ENCODE peak calls at places on chromosome 16, in nine cellular contexts. V is SK-N-SH, M is A549, B is GM12878, N is K562, D is endothelial cell of umbilical vein, Q is NB4, A is HepG2, Z is WTC11. J is an unnamed sample.

GRCh38 chr16:85259115-85259830 is 147.0 kb upstream of the CIBAR2 start:
- DNase-seq in V (no peak), M (no peak), B (no peak), N (no peak), D (no peak), Q (no peak), A (no peak), Z (no peak), J (no peak)

GRCh38 chr16:85395913-85396878 is 216.9 kb upstream of the GSE1 start:
- DNase-seq in V (peak), M (no peak), B (no peak), N (no peak), D (peak), Q (peak), A (no peak), Z (peak), J (no peak)

GRCh38 chr16:9138731-9139501 is 47.5 kb downstream of the HAPSTR1 start:
- DNase-seq in V (peak), M (peak), B (no peak), N (peak), D (peak), Q (peak), A (peak), Z (peak), J (peak)

GRCh38 chr16:89693289-89693731 is 6.8 kb downstream of the CDK10 start:
- DNase-seq in V (no peak), M (no peak), B (no peak), N (no peak), D (no peak), Q (no peak), A (no peak), Z (no peak), J (no peak)

GRCh38 chr16:35210681-35211433 is 1751.4 kb downstream of the TP53TG3F start:
- DNase-seq in V (no peak), M (no peak), B (no peak), N (no peak), D (no peak), Q (no peak), A (no peak), Z (no peak), J (no peak)

GRCh38 chr16:18788828-18789514 is 1.2 kb downstream of the RPS15A start:
- DNase-seq in V (no peak), M (no peak), B (no peak), N (no peak), D (peak), Q (no peak), A (no peak), Z (no peak), J (no peak)

GRCh38 chr16:4945560-4946502 is 8.9 kb upstream of the PPL start:
- DNase-seq in V (no peak), M (peak), B (no peak), N (no peak), D (no peak), Q (peak), A (no peak), Z (no peak), J (peak)

GRCh38 chr16:56269276-56269675 is 78.0 kb downstream of the GNAO1 start:
- DNase-seq in V (no peak), M (no peak), B (no peak), N (no peak), D (no peak), Q (no peak), A (no peak), Z (no peak), J (no peak)

GRCh38 chr16:12327971-12328726 is 351.6 kb downstream of the SNX29 start:
- DNase-seq in V (no peak), M (no peak), B (no peak), N (no peak), D (no peak), Q (no peak), A (no peak), Z (no peak), J (no peak)

GRCh38 chr16:79593074-79593531 is 7.4 kb downstream of the MAF start:
- DNase-seq in V (no peak), M (no peak), B (no peak), N (no peak), D (no peak), Q (no peak), A (no peak), Z (no peak), J (no peak)

GRCh38 chr16:65965632-65966031 is 400.9 kb upstream of the CDH5 start:
- DNase-seq in V (no peak), M (peak), B (no peak), N (no peak), D (no peak), Q (no peak), A (no peak), Z (no peak), J (no peak)

GRCh38 chr16:80233097-80233835 is 307.5 kb upstream of the DYNLRB2 start:
- DNase-seq in V (peak), M (no peak), B (no peak), N (no peak), D (no peak), Q (no peak), A (peak), Z (no peak), J (no peak)

GRCh38 chr16:52296070-52296469 is 250.9 kb downstream of the TOX3 start:
- DNase-seq in V (no peak), M (no peak), B (no peak), N (no peak), D (no peak), Q (no peak), A (no peak), Z (no peak), J (no peak)

GRCh38 chr16:77434365-77435239 is at the start of gene ADAMTS18:
- DNase-seq in V (peak), M (no peak), B (no peak), N (no peak), D (peak), Q (no peak), A (no peak), Z (peak), J (no peak)
- TF ChIP-seq MAX in V (no peak), M (no peak), B (no peak), N (no peak), D (no peak), Q (no peak), A (no peak), Z (no peak), J (no peak)

GRCh38 chr16:68396481-68396880 is 51.8 kb downstream of the SMPD3 start:
- DNase-seq in V (peak), M (peak), B (no peak), N (no peak), D (peak), Q (peak), A (peak), Z (no peak), J (peak)
- TF ChIP-seq MAX in V (no peak), M (no peak), B (no peak), N (no peak), D (no peak), Q (no peak), A (no peak), Z (no peak), J (no peak)

GRCh38 chr16:50126183-50126582 is 26.9 kb upstream of the TENT4B start:
- DNase-seq in V (no peak), M (no peak), B (no peak), N (no peak), D (no peak), Q (no peak), A (no peak), Z (no peak), J (no peak)
- TF ChIP-seq MAX in V (no peak), M (no peak), B (no peak), N (no peak), D (no peak), Q (no peak), A (no peak), Z (no peak), J (no peak)

DNA sequence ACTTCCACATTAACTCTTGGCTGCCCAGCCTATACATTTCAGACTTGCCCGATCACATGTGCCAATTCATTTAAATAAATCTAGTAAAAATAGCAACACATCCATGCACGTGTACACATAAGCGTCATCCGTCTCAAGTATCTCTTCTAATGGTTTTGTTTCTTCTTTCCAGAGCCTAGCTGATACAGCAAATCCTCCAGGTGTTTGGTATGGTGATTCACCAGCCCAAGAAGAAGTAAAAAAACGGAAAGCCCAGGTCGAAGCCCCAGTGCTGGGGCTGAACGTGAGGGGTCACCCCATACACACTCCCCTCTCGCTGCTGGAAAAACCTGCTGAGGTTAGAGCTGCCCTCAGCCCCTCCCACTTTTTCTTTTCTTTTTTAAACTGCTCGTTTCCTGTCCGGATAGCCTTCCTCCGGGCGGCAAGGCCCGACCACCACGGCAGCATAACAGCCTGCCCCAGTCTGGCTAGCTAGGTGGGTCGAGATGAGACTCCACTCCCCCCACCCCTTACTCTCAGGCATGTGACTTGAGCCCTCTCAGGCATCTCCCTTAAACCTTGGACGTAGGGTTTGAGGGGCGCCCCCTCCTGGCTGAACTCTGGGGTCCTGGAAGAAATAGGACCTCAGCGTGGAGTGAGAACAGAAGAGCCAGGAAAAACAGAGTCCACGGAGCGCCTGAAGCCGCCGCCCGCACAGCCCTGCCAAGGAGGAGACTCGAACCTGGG is 13.9 kb upstream of the OR1F1 start:
- DNase-seq in V (peak), M (peak), B (no peak), N (peak), D (no peak), Q (peak), A (peak), Z (peak), J (no peak)
- TF ChIP-seq MAX in V (peak), M (no peak), B (no peak), N (no peak), D (no peak), Q (peak), A (peak), Z (peak), J (no peak)

DNA sequence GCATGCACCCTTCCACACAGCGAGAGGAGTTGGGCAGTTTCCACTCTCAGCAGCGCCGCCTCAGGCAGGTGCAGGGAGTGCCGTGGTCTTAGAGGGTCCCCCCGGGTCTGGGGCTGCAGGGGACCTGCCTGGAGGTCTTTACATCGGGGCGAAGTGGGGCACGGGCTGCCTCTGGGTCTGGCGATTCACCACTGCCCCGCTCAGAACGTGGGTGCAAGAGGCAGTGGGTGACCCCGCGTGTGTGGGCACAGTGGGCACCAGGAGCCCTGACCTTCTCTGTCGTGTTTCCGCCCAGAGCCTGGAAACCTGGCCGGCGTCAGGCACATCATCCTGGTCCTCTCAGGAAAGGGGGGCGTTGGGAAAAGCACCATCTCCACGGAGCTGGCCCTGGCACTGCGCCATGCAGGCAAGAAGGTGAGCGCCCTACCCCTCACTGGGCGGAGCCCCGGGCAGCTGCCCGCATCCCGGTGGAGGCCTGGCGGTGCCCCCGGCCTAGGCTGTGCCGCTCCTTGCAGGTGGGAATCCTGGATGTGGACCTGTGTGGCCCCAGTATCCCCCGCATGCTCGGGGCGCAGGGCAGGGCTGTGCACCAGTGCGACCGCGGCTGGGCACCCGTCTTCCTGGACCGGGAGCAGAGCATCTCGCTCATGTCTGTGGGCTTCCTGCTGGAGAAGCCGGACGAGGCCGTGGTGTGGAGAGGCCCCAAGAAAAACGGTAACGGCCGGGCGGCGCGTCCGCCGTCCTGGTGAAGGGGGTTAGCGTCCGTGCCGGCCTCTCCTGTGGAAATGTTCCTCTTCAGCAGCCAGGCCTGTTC is 3.7 kb downstream of the NUBP2 start:
- DNase-seq in V (no peak), M (no peak), B (no peak), N (no peak), D (no peak), Q (no peak), A (no peak), Z (peak), J (no peak)
- TF ChIP-seq MAX in V (no peak), M (no peak), B (no peak), N (no peak), D (no peak), Q (no peak), A (no peak), Z (no peak), J (no peak)

GRCh38 chr16:74111583-74111982 is 185.0 kb upstream of the PSMD7 start:
- DNase-seq in V (no peak), M (no peak), B (no peak), N (no peak), D (no peak), Q (peak), A (no peak), Z (no peak), J (no peak)

GRCh38 chr16:74107795-74108610 is 188.6 kb upstream of the PSMD7 start:
- DNase-seq in V (no peak), M (peak), B (peak), N (peak), D (peak), Q (peak), A (peak), Z (peak), J (peak)
- TF ChIP-seq MAX in V (no peak), M (no peak), B (no peak), N (no peak), D (no peak), Q (no peak), A (no peak), Z (no peak), J (no peak)

GRCh38 chr16:54040480-54040879 is 246.1 kb downstream of the IRX3 start:
- DNase-seq in V (no peak), M (no peak), B (no peak), N (no peak), D (no peak), Q (no peak), A (peak), Z (no peak), J (no peak)

DNA sequence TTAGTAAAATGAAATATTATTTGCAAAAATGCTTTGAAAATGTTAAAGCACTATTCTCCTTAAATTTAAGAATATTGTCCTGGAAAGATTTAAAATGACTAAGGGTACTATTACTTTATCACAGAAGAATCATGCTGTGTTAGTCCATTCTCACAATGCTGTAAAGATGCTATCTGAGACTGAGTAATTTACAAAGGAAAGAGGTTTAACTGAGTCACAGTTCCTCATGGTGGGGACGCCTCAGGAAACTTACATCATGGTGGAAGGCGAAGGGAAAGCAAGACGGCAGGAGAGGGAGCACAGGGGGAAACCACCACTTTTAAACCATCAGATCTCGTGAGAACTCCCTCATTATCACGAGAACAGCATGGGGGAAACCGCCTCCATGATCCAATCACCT is 245.6 kb downstream of the IRX3 start:
- DNase-seq in V (no peak), M (no peak), B (no peak), N (no peak), D (peak), Q (no peak), A (no peak), Z (no peak), J (no peak)
- TF ChIP-seq MAX in V (no peak), M (no peak), B (no peak), N (no peak), D (no peak), Q (no peak), A (no peak), Z (no peak), J (no peak)

GRCh38 chr16:75860654-75861053 is 134.4 kb upstream of the CPHXL start:
- DNase-seq in V (peak), M (no peak), B (no peak), N (no peak), D (no peak), Q (no peak), A (peak), Z (no peak), J (no peak)
- TF ChIP-seq MAX in V (no peak), M (no peak), B (no peak), N (no peak), D (no peak), Q (no peak), A (no peak), Z (no peak), J (no peak)

GRCh38 chr16:54519161-54519685 is 232.6 kb upstream of the IRX3 start:
- DNase-seq in V (no peak), M (no peak), B (no peak), N (no peak), D (no peak), Q (no peak), A (no peak), Z (no peak), J (no peak)
- TF ChIP-seq MAX in V (no peak), M (no peak), B (no peak), N (no peak), D (no peak), Q (no peak), A (no peak), Z (no peak), J (no peak)